ENCODE peak calls at places on chromosomes 1 and 21, in five cellular contexts. J, I, K, U and G are unnamed samples.

GRCh38 chr1:155871390-155871789 is 12.0 kb downstream of the SYT11 start:
- DNase-seq in J (no peak), I (no peak), K (peak; percentile 26), U (no peak), G (peak; percentile 79)

GRCh38 chr1:45750298-45751038 is at the start of gene IPP:
- DNase-seq in J (peak; percentile 98), I (peak; percentile 97), K (peak; percentile 88), U (peak; percentile 97), G (peak; percentile 98)

GRCh38 chr1:157691285-157691920 is 9.2 kb downstream of the FCRL3 start:
- DNase-seq in J (no peak), I (no peak), K (no peak), U (no peak), G (no peak)

GRCh38 chr1:245067257-245067656 is 87.5 kb upstream of the KIF26B start:
- DNase-seq in J (no peak), I (no peak), K (no peak), U (no peak), G (no peak)

GRCh38 chr1:188372821-188373220 is 1544.1 kb downstream of the PLA2G4A start:
- DNase-seq in J (no peak), I (no peak), K (no peak), U (no peak), G (no peak)

GRCh38 chr1:161936786-161937185 is 86.9 kb downstream of the OLFML2B start:
- DNase-seq in J (no peak), I (no peak), K (no peak), U (no peak), G (no peak)

GRCh38 chr1:90201467-90202358 is 206.8 kb downstream of the ZNF326 start:
- DNase-seq in J (no peak), I (peak; percentile 46), K (no peak), U (no peak), G (no peak)

GRCh38 chr1:54125671-54126070 is 27.1 kb downstream of the CDCP2 start:
- DNase-seq in J (no peak), I (peak; percentile 24), K (no peak), U (peak; percentile 28), G (no peak)

GRCh38 chr1:92832537-92833160 is 809 bp downstream of the RPL5 start:
- DNase-seq in J (no peak), I (no peak), K (no peak), U (no peak), G (no peak)

GRCh38 chr21:46096997-46097825 is 701 bp upstream of the COL6A2 start:
- DNase-seq in J (peak; percentile 91), I (peak; percentile 8), K (no peak), U (peak; percentile 18), G (peak; percentile 76)

GRCh38 chr1:215704089-215704860 is 137.2 kb downstream of the KCTD3 start:
- DNase-seq in J (no peak), I (no peak), K (no peak), U (no peak), G (no peak)

GRCh38 chr1:192011525-192011924 is 146.7 kb upstream of the RGS18 start:
- DNase-seq in J (no peak), I (no peak), K (no peak), U (no peak), G (no peak)

GRCh38 chr1:20538227-20538626 is 14.1 kb upstream of the FAM43B start:
- DNase-seq in J (no peak), I (no peak), K (no peak), U (no peak), G (no peak)

GRCh38 chr21:45156459-45156858 is 82.1 kb downstream of the ADARB1 start:
- DNase-seq in J (no peak), I (no peak), K (no peak), U (no peak), G (peak; percentile 53)

GRCh38 chr21:21200939-21201610 is 202.9 kb downstream of the NCAM2 start:
- DNase-seq in J (no peak), I (no peak), K (no peak), U (no peak), G (no peak)

GRCh38 chr21:42460391-42461184 is 35.4 kb downstream of the RSPH1 start:
- DNase-seq in J (no peak), I (peak; percentile 61), K (no peak), U (peak; percentile 20), G (no peak)

GRCh38 chr1:40997096-40997495 is 17.6 kb downstream of the CTPS1 start:
- DNase-seq in J (no peak), I (no peak), K (no peak), U (no peak), G (no peak)
- TF ChIP-seq EP300 in J (no peak), I (no peak), K (no peak), U (no peak), G (no peak)

GRCh38 chr1:165635329-165635728 is 4.3 kb downstream of the MGST3 start:
- DNase-seq in J (no peak), I (no peak), K (no peak), U (peak; percentile 59), G (no peak)

GRCh38 chr1:165633624-165634023 is 2.6 kb downstream of the MGST3 start:
- DNase-seq in J (no peak), I (no peak), K (no peak), U (no peak), G (no peak)

GRCh38 chr1:165634154-165634921 is 3.3 kb downstream of the MGST3 start:
- DNase-seq in J (no peak), I (no peak), K (no peak), U (no peak), G (no peak)

GRCh38 chr1:165637427-165637826 is 6.4 kb downstream of the MGST3 start:
- DNase-seq in J (no peak), I (peak; percentile 22), K (no peak), U (peak; percentile 39), G (no peak)

DNA sequence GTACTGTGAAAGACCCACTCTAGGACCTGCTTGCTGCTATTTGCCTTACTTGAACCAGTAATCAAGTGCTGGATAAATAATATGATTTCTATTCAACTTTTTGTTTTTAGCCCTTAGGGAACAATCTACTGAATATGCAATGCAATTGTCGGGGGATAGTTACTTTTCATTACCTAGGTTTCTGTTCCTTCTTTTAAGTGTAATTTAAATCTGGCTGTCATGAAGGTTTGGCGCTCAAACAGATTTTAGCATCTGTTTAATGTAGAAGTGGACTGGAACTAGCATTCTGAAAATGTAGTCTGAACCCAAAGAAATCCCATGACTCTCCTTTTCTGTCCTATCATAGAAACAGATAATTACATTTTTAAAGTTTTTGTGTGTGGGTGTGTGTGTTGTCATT is 4.8 kb downstream of the MGST3 start:
- DNase-seq in J (no peak), I (no peak), K (no peak), U (no peak), G (no peak)
- H3K36me3 ChIP-seq in J (no peaks in the 10 kb centered on the region), I (no peaks in the 10 kb centered on the region), K (no peaks in the 10 kb centered on the region), U (peaks cover 12% of the 10 kb centered on the region), G (no peaks in the 10 kb centered on the region)

GRCh38 chr1:184622136-184622823 is 132.4 kb downstream of the EDEM3 start:
- DNase-seq in J (peak; percentile 95), I (peak; percentile 83), K (peak; percentile 62), U (peak; percentile 64), G (peak; percentile 96)
- TF ChIP-seq EP300 in J (peak; percentile 86), I (peak; percentile 92), K (peak; percentile 99), U (peak; percentile 81), G (peak; percentile 99)

DNA sequence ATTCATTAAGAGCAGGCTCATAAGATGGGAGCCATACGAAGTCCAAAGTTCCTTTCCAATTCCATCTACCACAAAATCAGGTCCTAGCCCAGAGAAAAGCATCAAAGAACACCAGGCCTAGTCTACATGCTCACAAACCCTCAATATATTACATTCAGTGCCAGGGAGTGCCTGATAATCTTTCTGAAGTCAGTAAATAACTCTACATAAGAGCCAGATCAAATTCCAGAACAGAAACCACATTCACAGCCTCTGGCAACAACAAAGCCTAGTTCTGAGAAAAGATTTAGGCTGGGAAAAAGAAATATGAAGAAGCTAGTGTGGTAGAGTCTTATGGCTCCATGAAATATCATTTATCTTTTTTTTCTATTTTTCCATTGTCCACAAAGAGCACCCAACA is 40.5 kb upstream of the RBBP5 start:
- DNase-seq in J (no peak), I (no peak), K (no peak), U (no peak), G (no peak)
- H3K36me3 ChIP-seq in J (peaks cover 47% of the 10 kb centered on the region), I (peaks cover 50% of the 10 kb centered on the region), K (no peaks in the 10 kb centered on the region), U (peaks cover 86% of the 10 kb centered on the region), G (peaks cover 32% of the 10 kb centered on the region)

GRCh38 chr1:228850141-228851100 is 115.1 kb downstream of the RHOU start:
- DNase-seq in J (no peak), I (no peak), K (no peak), U (no peak), G (peak; percentile 49)

GRCh38 chr1:228852015-228852414 is 116.7 kb downstream of the RHOU start:
- DNase-seq in J (no peak), I (peak; percentile 54), K (no peak), U (no peak), G (peak; percentile 63)

GRCh38 chr1:228853191-228853590 is 117.9 kb downstream of the RHOU start:
- DNase-seq in J (no peak), I (no peak), K (no peak), U (no peak), G (peak; percentile 11)

GRCh38 chr1:228852511-228853088 is 117.3 kb downstream of the RHOU start:
- DNase-seq in J (no peak), I (no peak), K (no peak), U (no peak), G (peak; percentile 61)

GRCh38 chr1:228851196-228851595 is 115.9 kb downstream of the RHOU start:
- DNase-seq in J (no peak), I (no peak), K (no peak), U (no peak), G (peak; percentile 9)
- TF ChIP-seq EP300 in J (no peak), I (no peak), K (no peak), U (no peak), G (no peak)